ENCODE peak calls at places on chromosomes 1 and 21, in eight cellular contexts. X is RWPE1, Y is non-pigmented ciliary epithelial cell, Q is midbrain, M is GM12892, B is esophagus squamous epithelium, W is T-helper 17 cell, V is HEK293T. R is an unnamed sample.

GRCh38 chr1:29649375-29650040 is 413.2 kb downstream of the PTPRU start:
- DNase-seq in X (peak; percentile 66), Y (no peak), Q (no peak), M (no peak), B (no peak), W (no peak), V (no peak), R (peak; percentile 14)

GRCh38 chr1:218297867-218298266 is 12.8 kb downstream of the RRP15 start:
- DNase-seq in X (no peak), Y (no peak), Q (no peak), M (no peak), B (no peak), W (no peak), V (no peak), R (no peak)

GRCh38 chr1:219296916-219297315 is 123.2 kb downstream of the LYPLAL1 start:
- DNase-seq in X (no peak), Y (no peak), Q (no peak), M (no peak), B (no peak), W (no peak), V (no peak), R (no peak)

GRCh38 chr21:38897532-38898421 is 92.0 kb downstream of the ETS2 start:
- DNase-seq in X (no peak), Y (no peak), Q (no peak), M (no peak), B (no peak), W (no peak), V (no peak), R (no peak)

GRCh38 chr1:218917646-218918045 is 256.0 kb upstream of the LYPLAL1 start:
- DNase-seq in X (no peak), Y (no peak), Q (no peak), M (no peak), B (no peak), W (no peak), V (no peak), R (no peak)

GRCh38 chr1:45850017-45850416 is 46.6 kb downstream of the MAST2 start:
- DNase-seq in X (no peak), Y (no peak), Q (no peak), M (no peak), B (no peak), W (no peak), V (no peak), R (no peak)

GRCh38 chr1:13784971-13785370 is 85.0 kb downstream of the PRDM2 start:
- DNase-seq in X (no peak), Y (no peak), Q (no peak), M (no peak), B (no peak), W (no peak), V (no peak), R (no peak)

GRCh38 chr1:63651110-63651776 is 58.0 kb downstream of the PGM1 start:
- DNase-seq in X (no peak), Y (no peak), Q (no peak), M (no peak), B (no peak), W (no peak), V (no peak), R (no peak)

GRCh38 chr1:28915036-28915895 is 897 bp downstream of the EPB41 start:
- DNase-seq in X (peak; percentile 25), Y (no peak), Q (peak; percentile 3), M (no peak), B (no peak), W (peak; percentile 18), V (peak; percentile 62), R (no peak)

GRCh38 chr21:42476493-42477342 is 19.3 kb downstream of the RSPH1 start:
- DNase-seq in X (no peak), Y (no peak), Q (no peak), M (no peak), B (no peak), W (no peak), V (no peak), R (no peak)

GRCh38 chr1:226293553-226293920 is 15.4 kb downstream of the LIN9 start:
- DNase-seq in X (no peak), Y (no peak), Q (no peak), M (no peak), B (no peak), W (no peak), V (no peak), R (no peak)

GRCh38 chr1:207818971-207819451 is 67.2 kb downstream of the CD46 start:
- DNase-seq in X (no peak), Y (no peak), Q (peak; percentile 15), M (no peak), B (no peak), W (no peak), V (no peak), R (no peak)

GRCh38 chr1:26701995-26702679 is 6.3 kb downstream of the ARID1A start:
- DNase-seq in X (no peak), Y (no peak), Q (no peak), M (no peak), B (no peak), W (no peak), V (no peak), R (no peak)

GRCh38 chr1:43506233-43506632 is 24.4 kb upstream of the PTPRF start:
- DNase-seq in X (no peak), Y (no peak), Q (no peak), M (no peak), B (no peak), W (no peak), V (no peak), R (no peak)

GRCh38 chr21:34579411-34579810 is 35.5 kb downstream of the RCAN1 start:
- DNase-seq in X (peak; percentile 39), Y (peak; percentile 34), Q (no peak), M (no peak), B (no peak), W (no peak), V (no peak), R (no peak)

GRCh38 chr1:160681067-160681890 is 30.3 kb downstream of the CD48 start:
- DNase-seq in X (peak; percentile 20), Y (no peak), Q (peak; percentile 19), M (no peak), B (peak; percentile 44), W (peak; percentile 70), V (peak; percentile 72), R (peak; percentile 2)

GRCh38 chr1:38120552-38121230 is 74.1 kb upstream of the POU3F1 start:
- DNase-seq in X (no peak), Y (no peak), Q (no peak), M (no peak), B (no peak), W (no peak), V (no peak), R (no peak)

GRCh38 chr21:45080232-45080631 is 5.9 kb downstream of the ADARB1 start:
- DNase-seq in X (no peak), Y (no peak), Q (no peak), M (no peak), B (no peak), W (no peak), V (no peak), R (no peak)

GRCh38 chr1:239387304-239388231 is 1.2 kb downstream of the CHRM3 start:
- DNase-seq in X (no peak), Y (no peak), Q (no peak), M (no peak), B (no peak), W (no peak), V (peak; percentile 26), R (no peak)

GRCh38 chr1:201354901-201355295 is 22.6 kb downstream of the TNNT2 start:
- DNase-seq in X (no peak), Y (no peak), Q (no peak), M (no peak), B (no peak), W (no peak), V (no peak), R (no peak)

GRCh38 chr1:230972855-230973271 is 5.8 kb downstream of the TTC13 start:
- DNase-seq in X (no peak), Y (no peak), Q (no peak), M (no peak), B (no peak), W (peak; percentile 27), V (no peak), R (no peak)

GRCh38 chr1:206828765-206829164 is 36.7 kb upstream of the IL20 start:
- DNase-seq in X (no peak), Y (no peak), Q (no peak), M (no peak), B (no peak), W (no peak), V (no peak), R (no peak)

GRCh38 chr1:163395767-163396166 is 74.0 kb downstream of the NUF2 start:
- DNase-seq in X (no peak), Y (no peak), Q (no peak), M (no peak), B (no peak), W (no peak), V (no peak), R (no peak)

GRCh38 chr21:29985866-29986265 is 46.1 kb upstream of the GRIK1 start:
- DNase-seq in X (no peak), Y (no peak), Q (no peak), M (no peak), B (no peak), W (no peak), V (no peak), R (no peak)

GRCh38 chr1:199687321-199687720 is 340.2 kb upstream of the NR5A2 start:
- DNase-seq in X (peak; percentile 41), Y (peak; percentile 19), Q (no peak), M (no peak), B (no peak), W (no peak), V (no peak), R (no peak)

GRCh38 chr1:187685338-187685737 is 856.6 kb downstream of the PLA2G4A start:
- DNase-seq in X (peak; percentile 53), Y (peak; percentile 66), Q (no peak), M (no peak), B (no peak), W (no peak), V (no peak), R (no peak)

GRCh38 chr1:244865028-244865371 is 657 bp upstream of the HNRNPU start:
- DNase-seq in X (no peak), Y (no peak), Q (no peak), M (no peak), B (peak; percentile 7), W (no peak), V (no peak), R (no peak)

GRCh38 chr1:230262867-230263572 is 163.1 kb downstream of the PGBD5 start:
- DNase-seq in X (no peak), Y (no peak), Q (no peak), M (no peak), B (no peak), W (no peak), V (no peak), R (no peak)

GRCh38 chr1:162062542-162063015 is 6.9 kb upstream of the NOS1AP start:
- DNase-seq in X (no peak), Y (peak; percentile 30), Q (no peak), M (no peak), B (no peak), W (no peak), V (peak; percentile 61), R (peak; percentile 52)

GRCh38 chr21:38773108-38774061 is 32.3 kb upstream of the ETS2 start:
- DNase-seq in X (peak; percentile 85), Y (peak; percentile 95), Q (no peak), M (no peak), B (no peak), W (no peak), V (no peak), R (peak; percentile 97)

GRCh38 chr1:217076902-217077301 is 353.7 kb upstream of the ESRRG start:
- DNase-seq in X (no peak), Y (peak; percentile 34), Q (peak; percentile 32), M (no peak), B (no peak), W (no peak), V (no peak), R (no peak)

GRCh38 chr1:221457706-221458429 is 284.0 kb downstream of the DUSP10 start:
- DNase-seq in X (no peak), Y (no peak), Q (no peak), M (no peak), B (no peak), W (no peak), V (no peak), R (no peak)

GRCh38 chr21:14826630-14827029 is 238.2 kb downstream of the NRIP1 start:
- DNase-seq in X (no peak), Y (no peak), Q (no peak), M (no peak), B (no peak), W (no peak), V (no peak), R (no peak)